ENCODE peak calls at places on chromosomes 6 and 20, in eight cellular contexts. O is NB4, N is transverse colon, U is heart left ventricle, F is uterus, X is A549, A is endothelial cell of umbilical vein, Y is body of pancreas. C is an unnamed sample.
A peak's percentile ranks its signal among the peaks of the same experiment; 100 is the strongest.

GRCh38 chr6:167116109-167116837 is 6.6 kb upstream of the CCR6 start:
- DNase-seq in O (no peak), N (no peak), U (no peak), F (peak; percentile 49), X (no peak), A (no peak), Y (peak; percentile 25), C (no peak)

GRCh38 chr6:132872923-132873322 is 58.6 kb downstream of the RPS12 start:
- DNase-seq in O (no peak), N (no peak), U (no peak), F (no peak), X (no peak), A (no peak), Y (no peak), C (no peak)

GRCh38 chr6:129748212-129748900 is 38.4 kb upstream of the ARHGAP18 start:
- DNase-seq in O (no peak), N (peak; percentile 50), U (no peak), F (peak; percentile 58), X (no peak), A (peak; percentile 28), Y (no peak), C (no peak)

GRCh38 chr6:127185410-127185809 is 66.9 kb downstream of the RSPO3 start:
- DNase-seq in O (no peak), N (no peak), U (no peak), F (no peak), X (no peak), A (no peak), Y (no peak), C (no peak)

GRCh38 chr20:15909995-15910394 is 663.3 kb downstream of the KIF16B start:
- DNase-seq in O (no peak), N (no peak), U (no peak), F (no peak), X (no peak), A (no peak), Y (no peak), C (no peak)

GRCh38 chr6:113185299-113185698 is 671.8 kb upstream of the MARCKS start:
- DNase-seq in O (no peak), N (no peak), U (no peak), F (no peak), X (no peak), A (no peak), Y (no peak), C (no peak)

GRCh38 chr20:47926731-47927130 is 141.4 kb upstream of the SULF2 start:
- DNase-seq in O (no peak), N (no peak), U (no peak), F (no peak), X (no peak), A (no peak), Y (no peak), C (no peak)

GRCh38 chr6:118679293-118679692 is 27.9 kb upstream of the CEP85L start:
- DNase-seq in O (peak; percentile 9), N (no peak), U (no peak), F (no peak), X (no peak), A (no peak), Y (no peak), C (no peak)

GRCh38 chr20:61548069-61548468 is 296.0 kb downstream of the CDH4 start:
- DNase-seq in O (no peak), N (no peak), U (no peak), F (no peak), X (no peak), A (no peak), Y (no peak), C (no peak)

GRCh38 chr6:2247664-2248063 is 2.3 kb upstream of the GMDS start:
- DNase-seq in O (peak; percentile 14), N (no peak), U (no peak), F (no peak), X (no peak), A (no peak), Y (no peak), C (no peak)

GRCh38 chr20:19888269-19888669 is 128.9 kb upstream of the NAA20 start:
- DNase-seq in O (no peak), N (peak; percentile 36), U (peak; percentile 30), F (peak; percentile 21), X (no peak), A (peak; percentile 68), Y (no peak), C (no peak)

GRCh38 chr6:373031-373430 is 18.5 kb upstream of the IRF4 start:
- DNase-seq in O (no peak), N (no peak), U (no peak), F (no peak), X (no peak), A (no peak), Y (no peak), C (no peak)

GRCh38 chr6:45504947-45505346 is 127.2 kb upstream of the SUPT3H start:
- DNase-seq in O (no peak), N (no peak), U (no peak), F (no peak), X (no peak), A (peak; percentile 50), Y (peak; percentile 17), C (no peak)

GRCh38 chr6:132813173-132813856 is 1.1 kb upstream of the RPS12 start:
- DNase-seq in O (peak; percentile 83), N (peak; percentile 49), U (peak; percentile 39), F (peak; percentile 21), X (peak; percentile 33), A (peak; percentile 75), Y (peak; percentile 35), C (no peak)

GRCh38 chr6:11331136-11331535 is 98.7 kb upstream of the NEDD9 start:
- DNase-seq in O (peak; percentile 50), N (no peak), U (no peak), F (no peak), X (no peak), A (no peak), Y (no peak), C (no peak)

GRCh38 chr6:96803106-96803481 is 34.2 kb downstream of the GPR63 start:
- DNase-seq in O (no peak), N (no peak), U (no peak), F (no peak), X (no peak), A (no peak), Y (no peak), C (no peak)

GRCh38 chr6:36752187-36752885 is 54.7 kb downstream of the RAB44 start:
- DNase-seq in O (no peak), N (peak; percentile 70), U (no peak), F (no peak), X (no peak), A (peak; percentile 59), Y (no peak), C (no peak)

GRCh38 chr6:18155273-18155863 is at the start of gene KDM1B:
- DNase-seq in O (peak; percentile 98), N (peak; percentile 99), U (peak; percentile 99), F (peak; percentile 98), X (peak; percentile 95), A (peak; percentile 98), Y (peak; percentile 99), C (peak; percentile 95)

GRCh38 chr6:15023448-15023847 is 222.4 kb upstream of the JARID2 start:
- DNase-seq in O (peak; percentile 18), N (no peak), U (no peak), F (no peak), X (no peak), A (no peak), Y (no peak), C (no peak)

GRCh38 chr6:157236040-157236725 is 87.1 kb downstream of the TMEM242 start:
- DNase-seq in O (no peak), N (no peak), U (no peak), F (no peak), X (no peak), A (no peak), Y (no peak), C (no peak)
- H3K4me3 ChIP-seq in O (no peak overlapping the region), N (peak overlapping the region; percentile 49), U (peak overlapping the region; percentile 43), F (peak overlapping the region; percentile 44), X (peak overlapping the region; percentile 59), A (peak overlapping the region; percentile 28), Y (peak overlapping the region; percentile 12), C (peak overlapping the region; percentile 74)

GRCh38 chr20:33732166-33732970 is 572 bp downstream of the ZNF341 start:
- DNase-seq in O (peak; percentile 96), N (peak; percentile 92), U (no peak), F (peak; percentile 80), X (peak; percentile 89), A (peak; percentile 76), Y (peak; percentile 92), C (peak; percentile 54)
- TF ChIP-seq POLR2A in O (peak; percentile 56), N (peak; percentile 51), U (no peak), F (peak; percentile 45), X (peak; percentile 59), A (peak; percentile 68), Y (peak; percentile 69), C (no peak)

DNA sequence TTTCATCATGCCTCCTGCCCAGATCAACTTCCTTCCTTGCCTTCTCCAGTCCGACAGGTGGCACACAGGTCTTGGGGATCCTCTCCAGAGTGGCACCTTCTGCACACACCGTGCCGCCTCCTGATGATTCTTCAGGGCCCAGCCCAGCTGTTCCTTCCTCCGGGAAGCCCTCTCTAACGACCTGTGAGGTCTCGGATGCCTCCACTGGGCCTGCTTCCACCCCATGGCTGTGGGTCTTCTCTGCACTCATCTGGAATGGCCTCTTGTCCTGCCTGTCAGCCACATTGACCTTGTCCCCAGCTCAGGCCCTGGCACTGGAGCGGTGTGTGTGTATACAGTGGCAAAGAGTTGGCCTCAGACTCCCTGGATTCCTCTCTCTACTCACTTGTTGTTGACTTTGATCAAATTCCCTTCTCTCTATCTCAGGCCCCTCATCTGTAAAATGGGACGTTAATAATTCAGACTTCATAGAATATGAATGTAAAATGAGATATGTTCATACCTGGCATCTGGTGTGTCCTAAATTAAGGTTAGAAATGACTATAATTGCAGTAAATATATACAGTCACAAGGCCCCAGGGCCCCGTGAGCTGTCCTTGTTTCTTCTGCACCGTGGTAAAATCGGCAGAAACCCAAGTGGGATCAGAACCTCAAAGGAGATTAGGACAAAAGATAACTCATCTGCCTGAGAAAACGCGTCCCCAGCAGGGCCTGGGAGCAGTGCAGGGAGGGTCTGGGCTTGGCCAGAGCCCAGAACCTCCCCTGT is 1.5 kb downstream of the FAM210B start:
- DNase-seq in O (no peak), N (no peak), U (no peak), F (no peak), X (no peak), A (no peak), Y (no peak), C (no peak)
- H3K4me3 ChIP-seq in O (no peak overlapping the region), N (peak overlapping the region; percentile 92), U (peak overlapping the region; percentile 87), F (peak overlapping the region; percentile 88), X (no peak overlapping the region), A (no peak overlapping the region), Y (no peak overlapping the region), C (peak overlapping the region; percentile 96)

DNA sequence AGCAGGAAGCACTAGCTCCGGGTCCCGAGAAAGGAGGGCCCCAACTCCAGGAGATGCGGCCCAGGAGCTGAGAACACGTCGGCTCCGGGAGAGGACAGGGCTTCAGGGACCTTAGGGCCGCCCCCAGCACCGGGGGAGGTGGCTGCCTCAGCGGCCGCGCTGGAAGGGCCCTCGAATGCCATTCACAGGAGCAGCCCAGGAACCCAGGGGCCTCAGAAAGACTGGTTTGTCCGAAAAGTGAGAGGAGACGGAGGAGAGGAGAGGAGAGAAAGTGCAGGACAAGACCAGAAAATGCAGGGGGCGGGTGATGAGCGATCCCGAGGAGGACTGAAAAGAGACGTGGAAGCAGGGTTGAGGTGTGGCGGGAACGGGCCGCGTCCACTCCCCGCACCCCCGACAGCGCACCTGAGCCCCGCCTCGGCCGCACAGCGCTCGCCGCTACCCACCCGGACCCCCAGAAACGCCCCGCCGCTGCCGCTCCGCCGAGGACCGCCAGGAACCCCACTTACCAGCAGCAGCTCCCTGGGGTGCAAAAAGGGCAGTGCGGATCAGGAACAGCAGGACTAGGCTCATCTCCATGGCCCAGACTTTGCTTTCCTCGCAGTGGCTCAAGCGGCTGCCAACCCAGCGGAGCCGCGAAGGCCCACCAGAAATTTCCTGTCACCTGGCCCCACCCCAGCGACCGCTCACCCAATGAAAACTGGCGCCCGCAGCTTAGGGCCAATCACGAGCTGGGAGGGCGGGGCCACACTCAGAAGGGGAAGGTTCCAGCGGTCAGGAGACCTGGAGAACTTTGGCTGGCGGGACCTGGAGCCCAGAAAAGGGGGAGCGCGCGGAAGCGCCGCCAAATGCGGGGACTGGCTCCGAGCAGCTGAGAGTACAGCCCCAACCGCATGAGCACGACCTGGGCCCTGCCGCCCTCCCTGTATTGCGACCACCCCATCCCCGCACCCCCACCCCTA is 25.4 kb downstream of the HLA-F start:
- DNase-seq in O (no peak), N (peak; percentile 93), U (peak; percentile 96), F (peak; percentile 94), X (peak; percentile 73), A (peak; percentile 84), Y (peak; percentile 95), C (no peak)
- TF ChIP-seq POLR2A in O (no peak), N (peak; percentile 57), U (no peak), F (peak; percentile 52), X (peak; percentile 49), A (no peak), Y (peak; percentile 70), C (no peak)

C was measured in esophagus squamous epithelium.